ENCODE peak calls at places on chromosomes 7 and 10, in four cellular contexts. One of them, this sample, is unnamed. For H3K4me1, the result is how much of the 10 kb centered on the place peaks cover.

GRCh38 chr7:122764020-122764419 is 61.3 kb upstream of the RNF148 start:
- DNase-seq in IMR-90: no peak
- DNase-seq in H1: no peak
- DNase-seq in mesendoderm: no peak
- DNase-seq in this sample: peak

GRCh38 chr10:6056411-6057135 is 5.6 kb downstream of the IL2RA start:
- DNase-seq in IMR-90: no peak
- DNase-seq in H1: peak
- DNase-seq in mesendoderm: no peak
- DNase-seq in this sample: no peak

GRCh38 chr7:83610649-83611304 is 38.2 kb downstream of the SEMA3E start:
- DNase-seq in IMR-90: no peak
- DNase-seq in mesendoderm: peak
- DNase-seq in H1: no peak
- DNase-seq in this sample: no peak

GRCh38 chr10:49610015-49610734 is at the start of gene SLC18A3:
- DNase-seq in IMR-90: no peak
- DNase-seq in H1: peak
- DNase-seq in mesendoderm: no peak
- DNase-seq in this sample: no peak

GRCh38 chr7:146961617-146962016 is 845.0 kb downstream of the CNTNAP2 start:
- DNase-seq in IMR-90: no peak
- DNase-seq in H1: no peak
- DNase-seq in mesendoderm: peak
- DNase-seq in this sample: peak

GRCh38 chr7:41130596-41131236 is 572.2 kb downstream of the INHBA start:
- DNase-seq in IMR-90: no peak
- DNase-seq in mesendoderm: no peak
- DNase-seq in H1: no peak
- DNase-seq in this sample: no peak

GRCh38 chr10:102644066-102644645 is at the start of gene TRIM8:
- DNase-seq in IMR-90: no peak
- DNase-seq in mesendoderm: peak
- DNase-seq in H1: peak
- DNase-seq in this sample: peak

GRCh38 chr10:49738616-49739360 is 23.3 kb downstream of the OGDHL start:
- DNase-seq in IMR-90: no peak
- DNase-seq in H1: no peak
- DNase-seq in mesendoderm: no peak
- DNase-seq in this sample: no peak

GRCh38 chr10:31623466-31623865 is 304.4 kb downstream of the ZEB1 start:
- DNase-seq in H1: no peak
- DNase-seq in mesendoderm: no peak
- DNase-seq in IMR-90: peak
- DNase-seq in this sample: no peak

GRCh38 chr10:132916956-132917666 is 25.3 kb downstream of the CFAP46 start:
- DNase-seq in H1: no peak
- DNase-seq in mesendoderm: no peak
- DNase-seq in IMR-90: no peak
- DNase-seq in this sample: no peak

DNA sequence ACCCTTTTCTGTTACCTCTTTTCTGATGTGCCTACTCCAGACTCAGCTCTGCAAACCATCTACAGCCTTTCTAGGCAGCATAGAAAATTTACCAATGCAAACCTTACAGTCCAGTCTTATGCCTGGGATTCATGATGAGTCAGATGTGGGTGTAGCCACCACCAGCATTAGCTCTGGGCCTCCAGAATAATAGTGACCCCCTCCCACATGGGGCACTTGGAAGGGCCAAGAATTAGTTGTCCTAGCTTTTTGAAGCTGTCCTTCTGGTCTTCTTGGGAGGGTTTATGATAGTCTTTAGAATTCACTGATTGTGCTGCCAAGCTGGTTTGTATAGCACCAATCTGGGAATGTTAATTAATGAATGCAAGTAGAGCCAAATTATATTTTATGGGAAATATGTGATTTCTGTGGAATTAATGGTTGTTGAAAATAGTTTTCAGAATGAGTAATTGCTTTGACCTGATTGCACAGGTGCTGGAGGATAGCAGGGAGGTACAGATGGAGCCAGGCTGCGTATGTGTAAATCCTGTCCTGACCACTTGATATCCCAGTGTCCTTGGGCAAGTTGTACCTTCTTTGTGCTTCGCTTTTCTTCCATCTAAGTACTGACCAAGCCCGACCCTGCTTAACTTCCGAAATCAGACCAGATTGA is 94.8 kb downstream of the CPED1 start:
- DNase-seq in IMR-90: peak
- DNase-seq in H1: no peak
- DNase-seq in mesendoderm: no peak
- DNase-seq in this sample: peak
- H3K4me1 ChIP-seq in IMR-90: under half
- H3K4me1 ChIP-seq in H1: under half
- H3K4me1 ChIP-seq in mesendoderm: under half
- H3K4me1 ChIP-seq in this sample: under half

DNA sequence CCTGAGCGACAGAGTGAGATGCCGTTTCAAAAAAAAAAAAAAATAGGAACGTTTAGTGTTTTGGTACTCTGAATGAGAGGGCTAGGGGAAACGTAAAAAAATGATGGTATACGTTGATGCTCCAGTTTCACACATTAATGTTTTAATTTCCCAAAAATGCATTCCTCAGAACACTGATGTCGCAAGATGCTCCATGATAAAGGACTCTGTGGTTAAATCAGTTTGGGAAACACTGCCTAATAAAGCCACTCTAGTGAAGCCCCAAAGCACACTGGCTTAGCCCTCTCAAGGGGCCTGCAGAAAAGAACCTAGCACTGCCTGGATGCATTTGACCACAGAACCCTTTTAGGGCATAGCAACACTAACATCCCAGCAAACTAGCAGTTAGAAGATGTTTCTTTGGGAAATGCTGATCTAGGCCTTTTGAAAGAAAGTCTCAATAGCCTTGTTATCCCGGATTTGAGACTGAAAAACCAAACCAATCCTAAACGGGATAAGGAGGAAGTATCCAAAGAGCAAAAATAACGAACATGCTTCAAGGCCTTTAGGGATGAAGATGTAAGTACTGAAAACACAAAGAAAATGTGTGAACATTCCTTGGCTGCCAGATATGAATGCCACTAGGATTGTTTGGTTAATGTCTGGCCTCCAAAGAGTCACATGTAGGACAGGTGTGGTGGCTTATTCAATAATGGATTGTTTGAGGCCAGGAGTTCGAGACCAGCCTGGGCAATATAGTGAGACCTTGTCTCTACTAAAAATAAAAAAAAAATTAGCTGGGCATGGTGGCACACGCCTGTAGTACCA is 11.1 kb downstream of the DLG5 start:
- DNase-seq in IMR-90: no peak
- DNase-seq in H1: no peak
- DNase-seq in mesendoderm: no peak
- DNase-seq in this sample: no peak
- H3K4ac ChIP-seq in IMR-90: no peak
- H3K4ac ChIP-seq in H1: no peak
- H3K4ac ChIP-seq in mesendoderm: no peak
- H3K4ac ChIP-seq in this sample: no peak

GRCh38 chr10:70054902-70055301 is 2.3 kb downstream of the MACROH2A2 start:
- DNase-seq in mesendoderm: peak
- DNase-seq in IMR-90: no peak
- DNase-seq in H1: no peak
- DNase-seq in this sample: no peak

GRCh38 chr10:70052462-70053211 is at the start of gene MACROH2A2:
- DNase-seq in IMR-90: peak
- DNase-seq in mesendoderm: peak
- DNase-seq in H1: peak
- DNase-seq in this sample: peak

GRCh38 chr10:70053896-70054641 is 1.4 kb downstream of the MACROH2A2 start:
- DNase-seq in H1: peak
- DNase-seq in IMR-90: no peak
- DNase-seq in mesendoderm: peak
- DNase-seq in this sample: no peak

GRCh38 chr10:70053212-70053895 is 708 bp downstream of the MACROH2A2 start:
- DNase-seq in H1: peak
- DNase-seq in mesendoderm: no peak
- DNase-seq in IMR-90: no peak
- DNase-seq in this sample: peak

DNA sequence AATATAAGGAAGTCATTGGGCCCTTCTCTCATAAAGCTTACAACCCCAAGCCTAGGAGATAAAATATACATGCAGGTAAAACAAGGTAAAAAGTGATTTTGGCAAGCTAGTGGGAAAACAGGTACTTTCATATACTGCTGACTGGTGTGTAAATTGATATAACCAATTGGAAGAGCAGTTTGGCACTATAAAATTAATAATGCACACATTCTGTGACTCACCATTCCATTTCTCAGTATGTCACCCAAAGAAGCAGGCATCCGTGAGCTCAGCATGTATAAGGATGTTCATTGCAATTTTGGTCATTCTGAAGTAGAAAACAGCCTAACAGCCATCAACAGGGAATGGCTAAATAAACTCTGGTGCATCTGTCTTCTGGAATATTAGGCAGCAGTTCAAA is 2.9 kb downstream of the MACROH2A2 start:
- DNase-seq in mesendoderm: no peak
- DNase-seq in H1: no peak
- DNase-seq in IMR-90: peak
- DNase-seq in this sample: no peak
- H3K4me1 ChIP-seq in mesendoderm: under half
- H3K4me1 ChIP-seq in H1: under half
- H3K4me1 ChIP-seq in IMR-90: under half
- H3K4me1 ChIP-seq in this sample: under half

GRCh38 chr7:39951943-39952194 is 1.8 kb downstream of the CDK13 start:
- DNase-seq in mesendoderm: no peak
- DNase-seq in IMR-90: no peak
- DNase-seq in H1: no peak
- DNase-seq in this sample: no peak
- H3K4ac ChIP-seq in mesendoderm: no peak
- H3K4ac ChIP-seq in IMR-90: peak
- H3K4ac ChIP-seq in H1: peak
- H3K4ac ChIP-seq in this sample: peak

DNA sequence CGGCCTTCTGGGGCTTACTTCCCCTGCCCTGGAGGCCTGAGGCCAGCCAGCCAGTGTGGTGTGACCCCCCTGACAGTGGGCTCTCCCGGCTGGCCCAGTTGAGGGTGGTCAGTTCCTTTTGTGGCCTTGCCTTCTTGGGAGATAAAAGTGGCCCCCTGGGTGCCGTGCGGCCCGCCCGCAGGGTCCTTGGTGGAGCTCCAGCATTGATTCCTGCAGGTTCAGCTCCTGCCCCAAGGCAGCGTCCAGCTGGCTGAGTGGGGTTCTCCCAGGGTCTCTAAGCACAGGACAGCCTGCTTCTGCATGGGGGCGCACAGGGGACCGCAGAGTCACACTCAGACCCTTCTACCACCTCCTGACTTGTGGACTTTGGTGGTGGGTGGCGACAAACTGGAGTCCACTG is 62.1 kb downstream of the CUX1 start:
- DNase-seq in H1: no peak
- DNase-seq in mesendoderm: no peak
- DNase-seq in IMR-90: no peak
- DNase-seq in this sample: no peak
- H3K4me1 ChIP-seq in H1: under half
- H3K4me1 ChIP-seq in mesendoderm: under half
- H3K4me1 ChIP-seq in IMR-90: under half
- H3K4me1 ChIP-seq in this sample: under half